ENCODE peak calls at places on chromosomes 3 and 15, in nine cellular contexts. One of them, this sample, is unnamed.

GRCh38 chr3:121748638-121749275 is 784 bp downstream of the GOLGB1 start:
- DNase-seq in esophagus squamous epithelium: no peak
- DNase-seq in fibroblast of lung: peak; percentile 41
- DNase-seq in cardiac muscle cell: peak; percentile 75
- DNase-seq in astrocyte of the cerebellum: no peak
- DNase-seq in DND-41: no peak
- DNase-seq in HCT116: no peak
- DNase-seq in progenitor cell of endocrine pancreas: no peak
- DNase-seq in GM13977: no peak
- DNase-seq in this sample: no peak

GRCh38 chr3:50345586-50345985 is at the start of gene ZMYND10:
- DNase-seq in esophagus squamous epithelium: no peak
- DNase-seq in DND-41: no peak
- DNase-seq in HCT116: no peak
- DNase-seq in fibroblast of lung: peak; percentile 47
- DNase-seq in GM13977: peak; percentile 87
- DNase-seq in astrocyte of the cerebellum: no peak
- DNase-seq in cardiac muscle cell: peak; percentile 68
- DNase-seq in progenitor cell of endocrine pancreas: no peak
- DNase-seq in this sample: peak; percentile 89

GRCh38 chr15:40594429-40594836 is 384 bp downstream of the KNL1 start:
- DNase-seq in HCT116: peak; percentile 26
- DNase-seq in progenitor cell of endocrine pancreas: peak; percentile 43
- DNase-seq in cardiac muscle cell: peak; percentile 80
- DNase-seq in GM13977: peak; percentile 63
- DNase-seq in esophagus squamous epithelium: no peak
- DNase-seq in astrocyte of the cerebellum: no peak
- DNase-seq in DND-41: no peak
- DNase-seq in fibroblast of lung: no peak
- DNase-seq in this sample: peak; percentile 76

GRCh38 chr3:178137206-178137605 is 399.0 kb upstream of the KCNMB2 start:
- DNase-seq in HCT116: no peak
- DNase-seq in DND-41: no peak
- DNase-seq in esophagus squamous epithelium: no peak
- DNase-seq in cardiac muscle cell: no peak
- DNase-seq in progenitor cell of endocrine pancreas: no peak
- DNase-seq in GM13977: no peak
- DNase-seq in astrocyte of the cerebellum: no peak
- DNase-seq in fibroblast of lung: no peak
- DNase-seq in this sample: no peak

GRCh38 chr3:149703474-149703873 is 45.6 kb upstream of the WWTR1 start:
- DNase-seq in GM13977: no peak
- DNase-seq in cardiac muscle cell: no peak
- DNase-seq in progenitor cell of endocrine pancreas: no peak
- DNase-seq in DND-41: no peak
- DNase-seq in fibroblast of lung: peak; percentile 87
- DNase-seq in esophagus squamous epithelium: no peak
- DNase-seq in astrocyte of the cerebellum: no peak
- DNase-seq in HCT116: no peak
- DNase-seq in this sample: no peak

GRCh38 chr3:54427951-54428871 is 305.9 kb downstream of the CACNA2D3 start:
- DNase-seq in esophagus squamous epithelium: no peak
- DNase-seq in progenitor cell of endocrine pancreas: peak; percentile 40
- DNase-seq in fibroblast of lung: peak; percentile 78
- DNase-seq in astrocyte of the cerebellum: peak; percentile 88
- DNase-seq in cardiac muscle cell: peak; percentile 78
- DNase-seq in GM13977: peak; percentile 39
- DNase-seq in DND-41: peak; percentile 60
- DNase-seq in HCT116: peak; percentile 36
- DNase-seq in this sample: peak; percentile 40

GRCh38 chr3:57029924-57030323 is 30.5 kb upstream of the SPATA12 start:
- DNase-seq in GM13977: no peak
- DNase-seq in fibroblast of lung: no peak
- DNase-seq in HCT116: no peak
- DNase-seq in esophagus squamous epithelium: no peak
- DNase-seq in astrocyte of the cerebellum: no peak
- DNase-seq in cardiac muscle cell: peak; percentile 59
- DNase-seq in DND-41: no peak
- DNase-seq in progenitor cell of endocrine pancreas: no peak
- DNase-seq in this sample: no peak

GRCh38 chr3:4780545-4780957 is 198.7 kb upstream of the BHLHE40 start:
- DNase-seq in progenitor cell of endocrine pancreas: no peak
- DNase-seq in astrocyte of the cerebellum: no peak
- DNase-seq in GM13977: no peak
- DNase-seq in fibroblast of lung: no peak
- DNase-seq in cardiac muscle cell: no peak
- DNase-seq in esophagus squamous epithelium: no peak
- DNase-seq in DND-41: no peak
- DNase-seq in HCT116: no peak
- DNase-seq in this sample: no peak

GRCh38 chr3:11591401-11592266 is 52.1 kb downstream of the VGLL4 start:
- DNase-seq in fibroblast of lung: peak; percentile 73
- DNase-seq in esophagus squamous epithelium: no peak
- DNase-seq in cardiac muscle cell: peak; percentile 79
- DNase-seq in DND-41: no peak
- DNase-seq in HCT116: peak; percentile 62
- DNase-seq in GM13977: no peak
- DNase-seq in progenitor cell of endocrine pancreas: no peak
- DNase-seq in astrocyte of the cerebellum: peak; percentile 79
- DNase-seq in this sample: no peak

GRCh38 chr15:41661529-41662225 is 1.5 kb downstream of the MGA start:
- DNase-seq in cardiac muscle cell: peak; percentile 82
- DNase-seq in GM13977: peak; percentile 68
- DNase-seq in HCT116: no peak
- DNase-seq in progenitor cell of endocrine pancreas: peak; percentile 32
- DNase-seq in astrocyte of the cerebellum: peak; percentile 49
- DNase-seq in esophagus squamous epithelium: peak; percentile 41
- DNase-seq in DND-41: peak; percentile 88
- DNase-seq in fibroblast of lung: peak; percentile 79
- DNase-seq in this sample: peak; percentile 71

GRCh38 chr3:31232049-31233040 is 300.4 kb upstream of the STT3B start:
- DNase-seq in HCT116: no peak
- DNase-seq in DND-41: no peak
- DNase-seq in astrocyte of the cerebellum: no peak
- DNase-seq in fibroblast of lung: no peak
- DNase-seq in progenitor cell of endocrine pancreas: no peak
- DNase-seq in GM13977: no peak
- DNase-seq in cardiac muscle cell: no peak
- DNase-seq in esophagus squamous epithelium: no peak
- DNase-seq in this sample: peak; percentile 49

GRCh38 chr3:67037615-67038014 is 39.5 kb downstream of the KBTBD8 start:
- DNase-seq in cardiac muscle cell: no peak
- DNase-seq in GM13977: no peak
- DNase-seq in astrocyte of the cerebellum: no peak
- DNase-seq in esophagus squamous epithelium: no peak
- DNase-seq in fibroblast of lung: peak; percentile 58
- DNase-seq in progenitor cell of endocrine pancreas: no peak
- DNase-seq in DND-41: no peak
- DNase-seq in HCT116: no peak
- DNase-seq in this sample: no peak

GRCh38 chr3:141236351-141236750 is 4.7 kb downstream of the PXYLP1 start:
- DNase-seq in HCT116: no peak
- DNase-seq in astrocyte of the cerebellum: no peak
- DNase-seq in esophagus squamous epithelium: no peak
- DNase-seq in GM13977: no peak
- DNase-seq in fibroblast of lung: no peak
- DNase-seq in cardiac muscle cell: no peak
- DNase-seq in progenitor cell of endocrine pancreas: no peak
- DNase-seq in DND-41: no peak
- DNase-seq in this sample: no peak

GRCh38 chr15:69723404-69724097 is 270.9 kb downstream of the RPLP1 start:
- DNase-seq in HCT116: no peak
- DNase-seq in DND-41: no peak
- DNase-seq in astrocyte of the cerebellum: no peak
- DNase-seq in esophagus squamous epithelium: no peak
- DNase-seq in cardiac muscle cell: peak; percentile 13
- DNase-seq in progenitor cell of endocrine pancreas: no peak
- DNase-seq in fibroblast of lung: no peak
- DNase-seq in GM13977: no peak
- DNase-seq in this sample: no peak
- TF ChIP-seq CTCF in HCT116: no peak
- TF ChIP-seq CTCF in DND-41: no peak
- TF ChIP-seq CTCF in astrocyte of the cerebellum: peak; percentile 35
- TF ChIP-seq CTCF in esophagus squamous epithelium: no peak
- TF ChIP-seq CTCF in cardiac muscle cell: peak; percentile 8
- TF ChIP-seq CTCF in progenitor cell of endocrine pancreas: peak; percentile 38
- TF ChIP-seq CTCF in fibroblast of lung: no peak
- TF ChIP-seq CTCF in GM13977: no peak
- TF ChIP-seq CTCF in this sample: no peak

GRCh38 chr3:130699765-130700164 is 46.9 kb downstream of the PIK3R4 start:
- DNase-seq in HCT116: peak; percentile 10
- DNase-seq in esophagus squamous epithelium: no peak
- DNase-seq in astrocyte of the cerebellum: no peak
- DNase-seq in cardiac muscle cell: peak; percentile 2
- DNase-seq in GM13977: peak; percentile 36
- DNase-seq in DND-41: no peak
- DNase-seq in progenitor cell of endocrine pancreas: no peak
- DNase-seq in fibroblast of lung: peak; percentile 37
- DNase-seq in this sample: peak; percentile 42
- TF ChIP-seq CTCF in HCT116: peak; percentile 68
- TF ChIP-seq CTCF in esophagus squamous epithelium: peak; percentile 34
- TF ChIP-seq CTCF in astrocyte of the cerebellum: peak; percentile 12
- TF ChIP-seq CTCF in cardiac muscle cell: peak; percentile 56
- TF ChIP-seq CTCF in GM13977: peak; percentile 45
- TF ChIP-seq CTCF in DND-41: peak; percentile 53
- TF ChIP-seq CTCF in progenitor cell of endocrine pancreas: peak; percentile 55
- TF ChIP-seq CTCF in fibroblast of lung: peak; percentile 27
- TF ChIP-seq CTCF in this sample: no peak

DNA sequence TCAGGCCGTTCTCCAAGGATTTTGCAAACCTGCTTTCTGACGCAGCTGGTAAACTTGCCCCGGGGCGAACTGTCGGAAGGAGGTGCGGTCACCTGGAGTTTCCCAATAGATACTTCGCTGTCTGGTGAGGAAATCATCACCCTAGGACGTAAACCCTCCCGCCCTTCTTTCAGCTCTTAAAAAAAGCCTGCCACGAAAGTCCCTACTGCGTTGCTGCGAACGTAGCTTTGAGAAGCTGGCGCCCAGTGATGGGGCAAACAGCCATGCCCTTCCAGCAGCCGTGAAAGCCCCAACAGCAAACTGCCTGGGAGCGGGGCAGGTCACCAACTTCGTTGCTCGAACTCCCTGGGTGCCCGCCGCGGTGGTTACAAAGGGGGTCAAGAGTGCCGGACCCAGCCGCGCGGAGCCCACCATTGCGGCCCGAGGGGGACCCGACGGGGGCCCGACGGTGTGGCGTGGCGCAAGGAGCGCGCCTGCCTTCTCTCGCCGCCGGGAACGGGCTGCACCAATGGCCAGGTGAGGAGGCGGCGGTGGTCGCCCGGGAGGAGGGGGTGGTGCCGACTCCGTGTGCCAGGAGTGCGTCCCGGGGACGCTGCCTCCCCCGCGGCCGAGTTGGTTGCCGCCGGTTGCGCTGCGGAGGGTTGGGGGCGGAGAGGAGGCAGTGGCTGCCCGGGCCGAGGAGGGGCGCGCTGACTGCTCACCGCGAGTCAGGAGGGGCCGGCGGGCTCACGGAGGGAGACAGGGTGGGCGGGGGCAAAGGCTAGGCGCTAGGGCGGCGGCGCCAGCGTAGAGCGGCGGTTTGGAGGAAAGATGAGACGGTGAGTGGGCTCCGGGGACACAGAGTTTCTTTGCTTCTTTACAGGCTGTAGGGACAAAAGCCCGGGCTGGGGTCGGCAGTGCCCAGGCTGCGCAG is at the start of gene PHLDB2:
- DNase-seq in DND-41: peak; percentile 84
- DNase-seq in fibroblast of lung: peak; percentile 71
- DNase-seq in progenitor cell of endocrine pancreas: peak; percentile 73
- DNase-seq in cardiac muscle cell: peak; percentile 94
- DNase-seq in astrocyte of the cerebellum: peak; percentile 53
- DNase-seq in GM13977: peak; percentile 43
- DNase-seq in esophagus squamous epithelium: no peak
- DNase-seq in HCT116: no peak
- DNase-seq in this sample: peak; percentile 57
- TF ChIP-seq CTCF in DND-41: no peak
- TF ChIP-seq CTCF in fibroblast of lung: no peak
- TF ChIP-seq CTCF in progenitor cell of endocrine pancreas: peak; percentile 13
- TF ChIP-seq CTCF in cardiac muscle cell: no peak
- TF ChIP-seq CTCF in astrocyte of the cerebellum: peak; percentile 13
- TF ChIP-seq CTCF in GM13977: peak; percentile 4
- TF ChIP-seq CTCF in esophagus squamous epithelium: no peak
- TF ChIP-seq CTCF in HCT116: peak; percentile 30
- TF ChIP-seq CTCF in this sample: no peak

GRCh38 chr3:170079466-170080165 is 41.8 kb downstream of the GPR160 start:
- DNase-seq in progenitor cell of endocrine pancreas: no peak
- DNase-seq in cardiac muscle cell: no peak
- DNase-seq in HCT116: no peak
- DNase-seq in GM13977: no peak
- DNase-seq in DND-41: no peak
- DNase-seq in fibroblast of lung: peak; percentile 9
- DNase-seq in astrocyte of the cerebellum: no peak
- DNase-seq in esophagus squamous epithelium: no peak
- DNase-seq in this sample: no peak

GRCh38 chr3:170077406-170077805 is 39.6 kb downstream of the GPR160 start:
- DNase-seq in HCT116: no peak
- DNase-seq in astrocyte of the cerebellum: no peak
- DNase-seq in GM13977: no peak
- DNase-seq in esophagus squamous epithelium: no peak
- DNase-seq in cardiac muscle cell: no peak
- DNase-seq in fibroblast of lung: no peak
- DNase-seq in DND-41: no peak
- DNase-seq in progenitor cell of endocrine pancreas: no peak
- DNase-seq in this sample: no peak

GRCh38 chr3:170076715-170077238 is 39.0 kb downstream of the GPR160 start:
- DNase-seq in DND-41: peak; percentile 49
- DNase-seq in HCT116: no peak
- DNase-seq in cardiac muscle cell: no peak
- DNase-seq in fibroblast of lung: peak; percentile 69
- DNase-seq in progenitor cell of endocrine pancreas: no peak
- DNase-seq in astrocyte of the cerebellum: peak; percentile 45
- DNase-seq in esophagus squamous epithelium: no peak
- DNase-seq in GM13977: no peak
- DNase-seq in this sample: no peak

GRCh38 chr3:170080605-170081004 is 42.8 kb downstream of the GPR160 start:
- DNase-seq in esophagus squamous epithelium: no peak
- DNase-seq in astrocyte of the cerebellum: no peak
- DNase-seq in progenitor cell of endocrine pancreas: no peak
- DNase-seq in HCT116: no peak
- DNase-seq in fibroblast of lung: no peak
- DNase-seq in GM13977: no peak
- DNase-seq in cardiac muscle cell: no peak
- DNase-seq in DND-41: no peak
- DNase-seq in this sample: no peak

DNA sequence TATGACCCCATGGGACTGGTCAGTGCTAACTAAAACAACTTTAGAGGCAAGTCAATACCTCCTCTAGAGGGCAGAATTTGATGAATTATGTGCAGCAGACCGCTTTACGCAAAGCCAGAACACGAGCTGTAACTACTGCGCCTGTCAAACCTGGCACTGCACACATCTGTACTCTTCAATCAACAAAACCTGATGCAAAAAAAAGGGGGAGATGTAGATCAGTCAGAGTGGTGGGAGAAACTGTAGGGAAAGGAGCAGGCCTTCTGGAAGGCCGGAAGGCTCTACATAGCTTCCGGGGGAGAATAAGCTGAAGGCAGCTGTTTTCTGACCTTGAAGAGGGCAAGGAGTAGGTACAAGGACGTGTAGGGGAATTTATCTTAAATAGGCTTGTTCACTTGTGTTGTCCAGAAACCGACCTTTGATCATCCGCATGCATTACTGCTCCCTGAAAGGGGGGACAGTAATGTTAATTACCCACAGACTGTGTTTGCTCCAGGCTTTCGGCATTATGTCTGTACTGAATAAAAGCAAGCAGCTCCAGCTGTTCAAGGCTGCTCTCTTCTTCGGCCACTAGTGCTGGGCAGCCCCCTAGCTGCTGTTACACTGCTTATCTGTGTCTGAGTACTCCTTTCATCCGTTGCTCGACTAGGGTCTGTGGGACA is 41.0 kb downstream of the GPR160 start:
- DNase-seq in HCT116: peak; percentile 2
- DNase-seq in cardiac muscle cell: no peak
- DNase-seq in progenitor cell of endocrine pancreas: no peak
- DNase-seq in GM13977: no peak
- DNase-seq in fibroblast of lung: no peak
- DNase-seq in DND-41: no peak
- DNase-seq in astrocyte of the cerebellum: no peak
- DNase-seq in esophagus squamous epithelium: no peak
- DNase-seq in this sample: no peak
- TF ChIP-seq CTCF in HCT116: peak; percentile 52
- TF ChIP-seq CTCF in cardiac muscle cell: no peak
- TF ChIP-seq CTCF in progenitor cell of endocrine pancreas: peak; percentile 14
- TF ChIP-seq CTCF in GM13977: peak; percentile 13
- TF ChIP-seq CTCF in fibroblast of lung: no peak
- TF ChIP-seq CTCF in DND-41: peak; percentile 50
- TF ChIP-seq CTCF in astrocyte of the cerebellum: no peak
- TF ChIP-seq CTCF in esophagus squamous epithelium: no peak
- TF ChIP-seq CTCF in this sample: no peak